ENCODE peak calls at places on chromosomes 11 and 22, in five cellular contexts. S is transverse colon; M is CD8-positive, alpha-beta memory T cell; L is esophagus squamous epithelium; Y is cardiac muscle cell. I is an unnamed sample.
A peak's percentile ranks its signal among the peaks of the same experiment; 100 is the strongest.

GRCh38 chr11:34075178-34075820 is 23.8 kb downstream of the CAPRIN1 start:
- DNase-seq in S (no peak), M (no peak), L (no peak), Y (no peak), I (no peak)

GRCh38 chr11:38014405-38014804 is 1416.4 kb upstream of the RAG2 start:
- DNase-seq in S (no peak), M (no peak), L (no peak), Y (no peak), I (no peak)

GRCh38 chr11:468493-468892 is 18.4 kb downstream of the PTDSS2 start:
- DNase-seq in S (no peak), M (no peak), L (no peak), Y (peak; percentile 43), I (no peak)

GRCh38 chr22:26927841-26928240 is 270.5 kb downstream of the MIAT start:
- DNase-seq in S (no peak), M (no peak), L (no peak), Y (no peak), I (no peak)

GRCh38 chr22:32517488-32517887 is 42.9 kb downstream of the FBXO7 start:
- DNase-seq in S (no peak), M (no peak), L (no peak), Y (no peak), I (no peak)

GRCh38 chr11:86483591-86484163 is 109.0 kb downstream of the CCDC81 start:
- DNase-seq in S (no peak), M (no peak), L (no peak), Y (no peak), I (no peak)

GRCh38 chr11:68687986-68688385 is 3.6 kb downstream of the GAL start:
- DNase-seq in S (no peak), M (no peak), L (no peak), Y (no peak), I (peak; percentile 45)

GRCh38 chr11:45045692-45046471 is 95.2 kb upstream of the TP53I11 start:
- DNase-seq in S (peak; percentile 28), M (no peak), L (no peak), Y (no peak), I (no peak)

GRCh38 chr11:106761240-106761639 is 257.0 kb downstream of the GUCY1A2 start:
- DNase-seq in S (no peak), M (no peak), L (no peak), Y (no peak), I (no peak)

GRCh38 chr22:20624161-20624616 is 116.8 kb downstream of the MED15 start:
- DNase-seq in S (no peak), M (no peak), L (no peak), Y (no peak), I (no peak)

GRCh38 chr11:13781153-13781552 is 112.7 kb downstream of the FAR1 start:
- DNase-seq in S (no peak), M (no peak), L (no peak), Y (no peak), I (no peak)

GRCh38 chr11:29755474-29755873 is 261.4 kb downstream of the KCNA4 start:
- DNase-seq in S (no peak), M (no peak), L (no peak), Y (no peak), I (no peak)

GRCh38 chr11:104663190-104664140 is 234.8 kb downstream of the CASP12 start:
- DNase-seq in S (no peak), M (no peak), L (no peak), Y (no peak), I (no peak)

GRCh38 chr11:133197425-133197824 is 334.9 kb downstream of the OPCML start:
- DNase-seq in S (no peak), M (no peak), L (no peak), Y (no peak), I (no peak)

GRCh38 chr11:1222491-1223345 is at the start of gene MUC5B:
- DNase-seq in S (peak; percentile 86), M (no peak), L (no peak), Y (no peak), I (peak; percentile 41)

GRCh38 chr11:27477243-27477642 is 4.7 kb upstream of the LGR4 start:
- DNase-seq in S (no peak), M (no peak), L (no peak), Y (no peak), I (no peak)

GRCh38 chr11:32034149-32034548 is 56.7 kb upstream of the RCN1 start:
- DNase-seq in S (no peak), M (no peak), L (no peak), Y (no peak), I (no peak)

GRCh38 chr22:47740109-47740805 is 977.8 kb downstream of the TBC1D22A start:
- DNase-seq in S (no peak), M (no peak), L (no peak), Y (no peak), I (no peak)

DNA sequence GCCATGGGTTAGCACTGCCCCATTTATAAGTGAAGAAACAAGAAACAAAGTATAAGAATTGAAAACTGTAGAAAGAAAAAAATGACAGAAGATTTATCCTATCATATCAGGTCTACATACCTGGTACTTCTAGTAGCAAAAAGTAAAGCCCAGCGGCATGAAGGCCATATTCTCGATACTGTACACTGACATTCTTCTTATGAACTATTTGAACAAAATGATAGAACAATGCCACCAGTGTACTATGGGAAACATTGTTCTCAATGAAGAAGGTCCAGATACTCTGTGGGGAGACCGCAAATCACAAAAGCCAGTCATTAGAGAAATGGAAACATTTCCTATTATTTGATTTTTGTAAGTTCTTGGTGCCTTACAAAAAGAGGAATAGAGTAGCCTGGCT is 7.0 kb downstream of the NCAPD3 start:
- DNase-seq in S (no peak), M (no peak), L (no peak), Y (no peak), I (no peak)
- H3K4me1 ChIP-seq in S (no peaks in the 10 kb centered on the region), M (no peaks in the 10 kb centered on the region), L (no peaks in the 10 kb centered on the region), Y (no peaks in the 10 kb centered on the region), I (peaks cover 7% of the 10 kb centered on the region)

DNA sequence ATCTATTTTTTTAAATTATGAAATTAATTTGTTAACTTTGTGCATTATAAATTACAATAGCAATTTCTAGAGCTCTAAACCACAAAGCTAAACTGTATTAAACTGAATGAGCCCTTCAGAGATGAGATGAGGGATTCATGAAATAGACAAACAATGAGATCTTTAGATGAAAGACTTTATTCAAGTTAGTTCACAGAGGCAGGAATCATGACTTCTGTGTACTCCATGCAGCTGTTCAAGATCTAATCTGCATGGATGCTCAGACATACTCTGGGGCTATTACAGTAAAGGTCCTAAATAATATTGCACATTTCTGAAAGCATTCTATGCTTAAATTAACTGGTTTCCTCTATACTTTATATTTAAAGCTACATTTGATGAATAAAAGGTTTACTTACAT is 122.7 kb downstream of the FCHSD2 start:
- DNase-seq in S (no peak), M (no peak), L (no peak), Y (no peak), I (no peak)
- H3K27ac ChIP-seq in S (no peak overlapping the region), M (no peak overlapping the region), L (no peak overlapping the region), Y (no peak overlapping the region), I (no peak overlapping the region)

DNA sequence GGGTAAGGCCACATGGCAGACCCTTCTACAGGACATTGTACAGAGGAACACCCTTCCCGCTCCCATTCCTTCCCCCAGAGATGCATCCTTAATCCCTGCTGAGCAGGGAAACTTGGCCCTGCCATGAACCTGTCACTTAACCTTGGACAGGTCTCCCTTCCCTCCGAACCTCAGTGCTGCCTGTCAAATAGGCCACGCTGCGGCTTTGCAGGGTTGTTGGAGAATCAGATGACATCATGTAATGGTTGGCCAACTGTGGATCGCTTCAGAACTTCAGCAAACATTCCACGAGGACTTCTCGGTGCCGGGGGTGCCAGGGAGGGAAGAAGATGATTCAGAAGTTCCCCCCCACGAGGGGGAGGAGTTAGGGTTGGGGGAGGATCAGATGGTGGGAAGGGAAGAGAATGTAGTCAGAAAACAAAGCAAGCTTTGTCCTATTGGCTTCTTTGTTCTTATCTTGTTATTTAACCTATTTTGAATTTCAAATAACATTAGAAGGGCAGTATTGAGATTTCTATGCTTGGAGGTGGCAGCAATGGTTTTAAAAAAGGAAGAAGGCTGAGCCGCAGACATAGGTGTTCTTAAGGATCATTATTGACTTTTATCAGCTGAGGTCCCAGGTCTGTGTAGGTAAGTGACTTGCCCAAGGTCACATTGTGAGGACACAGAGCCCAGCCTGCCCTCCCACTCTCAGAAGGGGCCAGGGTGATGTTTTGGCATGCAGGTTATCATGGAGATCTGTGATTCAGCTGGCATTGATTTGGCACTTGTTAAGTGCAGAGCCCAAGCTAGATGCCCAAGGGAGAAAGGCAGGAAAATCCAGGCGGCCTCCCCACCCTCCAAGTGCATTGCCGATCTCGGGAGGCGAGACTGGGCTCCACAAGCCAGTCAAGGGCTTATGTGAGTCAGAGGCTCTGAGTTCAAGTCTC is 3.1 kb downstream of the CDC42EP1 start:
- DNase-seq in S (peak; percentile 77), M (no peak), L (no peak), Y (no peak), I (peak; percentile 77)
- H3K4me1 ChIP-seq in S (peaks cover 44% of the 10 kb centered on the region), M (peaks cover 40% of the 10 kb centered on the region), L (peaks cover 74% of the 10 kb centered on the region), Y (no peaks in the 10 kb centered on the region), I (peaks cover 37% of the 10 kb centered on the region)

GRCh38 chr22:17829691-17830040 is 55.4 kb upstream of the BID start:
- DNase-seq in S (no peak), M (no peak), L (no peak), Y (no peak), I (no peak)
- H3K27ac ChIP-seq in S (peak overlapping the region; percentile 10), M (no peak overlapping the region), L (peak overlapping the region; percentile 80), Y (no peak overlapping the region), I (no peak overlapping the region)

GRCh38 chr11:72238040-72238450 is 5.9 kb downstream of the PHOX2A start:
- DNase-seq in S (peak; percentile 69), M (peak; percentile 24), L (no peak), Y (peak; percentile 84), I (peak; percentile 97)
- H3K4me1 ChIP-seq in S (peaks cover 8% of the 10 kb centered on the region), M (peaks cover 11% of the 10 kb centered on the region), L (peaks cover 21% of the 10 kb centered on the region), Y (peaks cover 7% of the 10 kb centered on the region), I (no peaks in the 10 kb centered on the region)

DNA sequence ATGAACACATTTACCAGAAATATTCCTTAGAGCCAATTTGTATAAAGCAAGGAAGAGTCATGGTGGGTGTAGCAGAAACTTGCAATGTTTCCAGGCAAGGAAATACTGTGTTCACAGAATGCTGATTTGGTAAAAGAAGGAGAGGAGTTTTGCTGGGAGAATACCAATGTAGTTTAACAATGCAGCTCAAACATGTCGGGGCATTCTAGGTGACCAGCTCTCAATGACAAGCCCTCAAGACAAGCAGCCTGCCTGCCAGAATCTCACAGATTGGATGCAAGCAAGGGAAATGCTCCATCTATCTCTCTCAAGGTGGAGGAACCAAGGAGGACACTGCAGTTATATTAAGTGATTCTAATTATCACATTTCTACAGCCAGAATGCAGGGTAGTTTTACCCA is 190.4 kb downstream of the MAML2 start:
- DNase-seq in S (no peak), M (no peak), L (no peak), Y (no peak), I (no peak)
- H3K27ac ChIP-seq in S (no peak overlapping the region), M (no peak overlapping the region), L (no peak overlapping the region), Y (no peak overlapping the region), I (peak overlapping the region; percentile 19)

I was measured in endodermal cell.